ENCODE peak calls at places on chromosomes 7 and 10, in nine cellular contexts. U, A, R, W, K, Z, D, X and O are unnamed samples.

GRCh38 chr10:99438890-99439289 is 8.5 kb upstream of the GOT1 start:
- DNase-seq in A (no peak), D (no peak), R (no peak), W (no peak), X (no peak), K (no peak), Z (no peak), U (no peak), O (no peak)

GRCh38 chr7:76390092-76390491 is 19.4 kb downstream of the SSC4D start:
- DNase-seq in R (no peak), D (no peak), A (no peak), K (no peak), Z (no peak), X (no peak), U (no peak), W (no peak), O (no peak)

GRCh38 chr10:44386546-44387052 is 1.7 kb upstream of the CXCL12 start:
- DNase-seq in D (peak), Z (peak), U (peak), W (no peak), X (peak), A (no peak), K (no peak), R (no peak), O (no peak)

GRCh38 chr7:116353614-116354013 is 143.3 kb downstream of the TES start:
- DNase-seq in X (peak), R (peak), Z (peak), D (peak), W (no peak), A (no peak), K (no peak), U (no peak), O (no peak)

GRCh38 chr10:99784025-99784730 is 1.7 kb downstream of the ABCC2 start:
- DNase-seq in W (no peak), R (peak), X (peak), Z (peak), D (no peak), U (no peak), K (no peak), A (no peak), O (no peak)

GRCh38 chr7:147894271-147894670 is 696.3 kb upstream of the C7orf33 start:
- DNase-seq in D (no peak), W (no peak), A (no peak), R (no peak), K (no peak), U (no peak), X (no peak), Z (no peak), O (no peak)

GRCh38 chr7:74483402-74484336 is 30.0 kb downstream of the GTF2IRD1 start:
- DNase-seq in A (no peak), Z (no peak), U (no peak), K (no peak), D (no peak), R (no peak), W (no peak), X (peak), O (no peak)

GRCh38 chr10:31118561-31118960 is 86.9 kb upstream of the ZNF438 start:
- DNase-seq in K (no peak), R (no peak), Z (no peak), A (no peak), W (no peak), X (peak), U (no peak), D (no peak), O (no peak)

GRCh38 chr10:96703358-96703757 is 17.0 kb downstream of the PIK3AP1 start:
- DNase-seq in A (no peak), W (no peak), D (no peak), U (no peak), R (no peak), X (no peak), K (no peak), Z (no peak), O (no peak)

GRCh38 chr7:132568962-132569361 is 7.3 kb downstream of the PLXNA4 start:
- DNase-seq in U (no peak), X (no peak), W (no peak), R (no peak), K (no peak), Z (no peak), D (no peak), A (no peak), O (no peak)

GRCh38 chr7:102433319-102434038 is at the start of gene ORAI2:
- DNase-seq in A (no peak), X (peak), K (peak), D (peak), Z (peak), U (peak), W (peak), R (peak), O (no peak)

GRCh38 chr10:123930340-123931001 is 38.9 kb upstream of the CPXM2 start:
- DNase-seq in X (peak), A (no peak), D (no peak), K (no peak), R (peak), U (no peak), Z (peak), W (no peak), O (no peak)

GRCh38 chr10:112774808-112775207 is 175.2 kb upstream of the TCF7L2 start:
- DNase-seq in D (no peak), W (no peak), X (no peak), K (no peak), U (no peak), A (no peak), R (no peak), Z (no peak), O (no peak)

GRCh38 chr10:131822013-131822693 is 78.7 kb upstream of the PPP2R2D start:
- DNase-seq in R (no peak), D (no peak), W (no peak), Z (no peak), X (no peak), K (no peak), A (no peak), U (no peak), O (no peak)

GRCh38 chr10:43120948-43121290 is 17.3 kb upstream of the CSGALNACT2 start:
- DNase-seq in Z (peak), K (peak), A (peak), X (peak), U (no peak), R (no peak), W (peak), D (no peak), O (no peak)

GRCh38 chr10:88045116-88045515 is 181.7 kb downstream of the PTEN start:
- DNase-seq in U (no peak), R (no peak), Z (no peak), W (no peak), K (no peak), X (peak), D (no peak), A (no peak), O (no peak)

GRCh38 chr10:123069271-123069670 is 60.5 kb downstream of the ACADSB start:
- DNase-seq in Z (no peak), A (no peak), W (no peak), D (no peak), R (no peak), U (no peak), X (no peak), K (no peak), O (no peak)

GRCh38 chr7:88278881-88279280 is 27.8 kb downstream of the STEAP4 start:
- DNase-seq in R (no peak), K (no peak), Z (no peak), U (no peak), W (no peak), D (no peak), A (no peak), X (peak), O (no peak)